ENCODE peak calls at places on chromosome 12, in five cellular contexts. U, H, D, Q and P are unnamed samples.

GRCh38 chr12:84329933-84330332 is 582.7 kb downstream of the SLC6A15 start:
- DNase-seq in U (no peak), H (no peak), D (peak), Q (no peak), P (no peak)

GRCh38 chr12:31876568-31877424 is 82.4 kb upstream of the RESF1 start:
- DNase-seq in U (no peak), H (no peak), D (no peak), Q (no peak), P (peak)

GRCh38 chr12:29569392-29569791 is 71.9 kb upstream of the OVCH1 start:
- DNase-seq in U (no peak), H (no peak), D (peak), Q (no peak), P (no peak)

GRCh38 chr12:52980773-52981423 is 25.4 kb upstream of the EIF4B start:
- DNase-seq in U (peak), H (peak), D (peak), Q (peak), P (peak)

GRCh38 chr12:8605057-8605456 is 7.6 kb downstream of the AICDA start:
- DNase-seq in U (no peak), H (no peak), D (no peak), Q (no peak), P (peak)

GRCh38 chr12:113392563-113392962 is 11.1 kb downstream of the SDS start:
- DNase-seq in U (no peak), H (no peak), D (no peak), Q (no peak), P (no peak)

GRCh38 chr12:68483592-68484373 is 126.9 kb upstream of the RAP1B start:
- DNase-seq in U (no peak), H (no peak), D (peak), Q (no peak), P (no peak)

GRCh38 chr12:89138048-89138852 is 214.1 kb downstream of the DUSP6 start:
- DNase-seq in U (no peak), H (no peak), D (peak), Q (no peak), P (no peak)

GRCh38 chr12:4148418-4149056 is 125.0 kb upstream of the CCND2 start:
- DNase-seq in U (no peak), H (no peak), D (no peak), Q (no peak), P (peak)

GRCh38 chr12:34391771-34392581 is 369.7 kb downstream of the ALG10 start:
- DNase-seq in U (no peak), H (no peak), D (no peak), Q (no peak), P (peak)

GRCh38 chr12:74964390-74964789 is 245.2 kb downstream of the KCNC2 start:
- DNase-seq in U (no peak), H (no peak), D (no peak), Q (no peak), P (no peak)

GRCh38 chr12:124901003-124901402 is 13.4 kb downstream of the UBC start:
- DNase-seq in U (no peak), H (no peak), D (no peak), Q (no peak), P (no peak)

GRCh38 chr12:54998958-54999510 is 14.5 kb upstream of the TESPA1 start:
- DNase-seq in U (no peak), H (no peak), D (peak), Q (no peak), P (no peak)

GRCh38 chr12:6188954-6189353 is 11.2 kb upstream of the CD9 start:
- DNase-seq in U (no peak), H (no peak), D (no peak), Q (no peak), P (no peak)

GRCh38 chr12:127393896-127394295 is 873.1 kb upstream of the TMEM132C start:
- DNase-seq in U (no peak), H (no peak), D (peak), Q (no peak), P (no peak)

GRCh38 chr12:4286771-4287317 is 13.3 kb downstream of the CCND2 start:
- DNase-seq in U (no peak), H (no peak), D (no peak), Q (no peak), P (no peak)

GRCh38 chr12:72872986-72873385 is 600.8 kb downstream of the TRHDE start:
- DNase-seq in U (no peak), H (no peak), D (no peak), Q (no peak), P (no peak)

GRCh38 chr12:13780453-13780852 is 200.9 kb downstream of the GRIN2B start:
- DNase-seq in U (no peak), H (no peak), D (no peak), Q (no peak), P (no peak)

GRCh38 chr12:124457287-124458219 is 109.9 kb downstream of the NCOR2 start:
- DNase-seq in U (peak), H (no peak), D (no peak), Q (peak), P (peak)

GRCh38 chr12:29889737-29890136 is 106.0 kb upstream of the TMTC1 start:
- DNase-seq in U (peak), H (no peak), D (peak), Q (peak), P (peak)

GRCh38 chr12:125239563-125239962 is 174.3 kb downstream of the AACS start:
- DNase-seq in U (no peak), H (no peak), D (no peak), Q (no peak), P (no peak)

GRCh38 chr12:55675671-55676070 is 32.0 kb downstream of the ITGA7 start:
- DNase-seq in U (no peak), H (no peak), D (no peak), Q (no peak), P (peak)

GRCh38 chr12:84632556-84632955 is 280.0 kb downstream of the SLC6A15 start:
- DNase-seq in U (no peak), H (no peak), D (no peak), Q (no peak), P (no peak)

GRCh38 chr12:114168061-114168460 is 201.9 kb upstream of the RBM19 start:
- DNase-seq in U (no peak), H (peak), D (no peak), Q (no peak), P (no peak)

GRCh38 chr12:91178139-91178561 is 4.5 kb downstream of the DCN start:
- DNase-seq in U (no peak), H (no peak), D (peak), Q (peak), P (no peak)

GRCh38 chr12:52020539-52021336 is 14.0 kb downstream of the TAMALIN start:
- DNase-seq in U (no peak), H (no peak), D (peak), Q (peak), P (no peak)

GRCh38 chr12:52191841-52192791 is at the start of gene KRT80:
- DNase-seq in U (peak), H (peak), D (peak), Q (peak), P (peak)

GRCh38 chr12:31650927-31651326 is 8.6 kb upstream of the ETFBKMT start:
- DNase-seq in U (no peak), H (no peak), D (no peak), Q (no peak), P (no peak)

GRCh38 chr12:990308-990648 is 745 bp upstream of the ERC1 start:
- DNase-seq in U (peak), H (no peak), D (peak), Q (peak), P (peak)

GRCh38 chr12:88309546-88309945 is 167.4 kb downstream of the TMTC3 start:
- DNase-seq in U (no peak), H (no peak), D (peak), Q (no peak), P (no peak)

GRCh38 chr12:3905664-3906063 is 32.5 kb upstream of the PARP11 start:
- DNase-seq in U (no peak), H (no peak), D (no peak), Q (no peak), P (no peak)

DNA sequence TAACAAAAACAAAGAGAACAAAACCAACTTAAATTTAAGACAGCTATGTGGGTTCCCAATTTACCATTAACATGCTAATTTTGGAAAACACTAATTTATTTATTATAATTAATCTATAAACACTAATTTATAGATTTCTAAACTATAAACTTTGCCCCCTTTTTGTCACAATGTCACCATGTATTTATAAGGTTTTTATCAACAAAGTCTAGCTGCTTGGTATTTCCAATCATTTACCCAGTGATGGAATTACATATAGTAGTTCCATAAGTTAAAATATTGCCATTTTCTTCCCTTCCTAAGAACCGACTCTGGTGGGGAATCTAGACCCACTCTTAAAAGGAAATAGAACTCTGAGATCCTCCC is 140.7 kb downstream of the PPM1H start:
- DNase-seq in U (no peak), H (no peak), D (no peak), Q (no peak), P (no peak)
- TF ChIP-seq CTCF in U (no peak), H (no peak), D (no peak), Q (no peak), P (no peak)

GRCh38 chr12:42691991-42692557 is 102.5 kb upstream of the PRICKLE1 start:
- DNase-seq in U (no peak), H (no peak), D (no peak), Q (peak), P (no peak)
- H3K4me3 ChIP-seq in U (peak), H (no peak), D (no peak), Q (peak), P (no peak)

DNA sequence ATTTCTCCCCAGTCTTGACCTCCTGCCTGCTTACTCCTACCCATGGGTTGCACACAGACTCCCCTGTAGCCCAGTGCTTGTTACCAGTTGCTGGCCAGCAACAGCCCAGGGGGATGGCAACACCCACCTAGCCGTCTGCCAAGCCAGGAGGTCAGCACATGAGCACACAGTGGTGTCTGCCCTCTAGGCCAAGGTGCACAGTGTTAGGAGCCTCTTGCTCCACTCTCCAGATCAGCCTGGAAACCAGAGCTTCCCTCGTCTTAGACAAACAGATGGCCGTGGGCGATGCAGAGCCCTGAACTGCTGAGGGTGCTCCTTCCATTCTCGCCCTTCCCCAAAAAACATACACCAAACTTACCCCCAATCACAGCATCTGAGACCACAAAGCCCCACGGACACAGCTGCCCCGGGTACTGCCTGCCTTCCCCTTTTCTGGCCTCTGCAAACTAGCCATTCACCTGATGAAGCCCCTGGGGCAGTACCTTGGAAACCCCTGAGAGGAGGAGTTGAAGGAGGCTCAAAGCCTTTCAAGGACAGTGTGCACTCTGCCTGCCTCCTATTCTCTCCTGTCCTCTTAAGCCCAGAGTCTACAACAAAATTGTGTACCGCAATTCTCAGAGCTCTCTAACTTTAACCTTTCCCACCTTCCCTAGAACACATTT is 1.0 kb upstream of the GPD1 start:
- DNase-seq in U (no peak), H (no peak), D (no peak), Q (no peak), P (no peak)
- TF ChIP-seq CTCF in U (no peak), H (no peak), D (no peak), Q (no peak), P (no peak)

GRCh38 chr12:132188451-132189298 is 44.4 kb downstream of the NOC4L start:
- DNase-seq in U (no peak), H (no peak), D (no peak), Q (no peak), P (no peak)
- H3K4me3 ChIP-seq in U (peak), H (peak), D (peak), Q (peak), P (no peak)

GRCh38 chr12:66942741-66943465 is 264.0 kb upstream of the GRIP1 start:
- DNase-seq in U (no peak), H (no peak), D (no peak), Q (no peak), P (no peak)
- TF ChIP-seq CTCF in U (no peak), H (no peak), D (peak), Q (no peak), P (no peak)

DNA sequence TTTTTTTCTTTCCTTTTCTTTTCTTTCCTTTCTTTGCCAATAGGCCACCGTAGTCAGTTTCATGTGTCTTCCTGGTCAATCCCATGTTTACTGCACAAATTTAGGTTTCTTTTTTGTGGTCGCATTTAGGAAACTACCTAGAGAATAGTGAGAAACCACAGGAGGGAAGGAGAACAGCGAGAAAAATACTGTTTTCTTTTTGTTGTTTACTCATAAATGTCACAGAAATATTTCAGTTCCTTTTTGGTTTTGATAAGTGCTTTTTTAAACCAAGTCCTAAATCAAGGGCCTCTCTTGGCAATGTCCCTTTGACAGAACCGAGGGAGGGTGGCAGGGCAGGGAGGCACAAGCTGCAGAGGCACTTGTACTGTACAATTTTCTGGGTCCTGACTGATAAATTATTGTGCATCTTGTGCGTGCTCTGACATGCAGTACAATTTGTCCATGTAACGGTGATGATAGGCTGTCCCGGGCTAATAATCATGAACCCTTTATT is 326.1 kb downstream of the CACNA1C start:
- DNase-seq in U (no peak), H (no peak), D (no peak), Q (no peak), P (no peak)
- H3K4me3 ChIP-seq in U (no peak), H (no peak), D (no peak), Q (no peak), P (no peak)

GRCh38 chr12:62319058-62319457 is 58.9 kb downstream of the USP15 start:
- DNase-seq in U (no peak), H (no peak), D (no peak), Q (no peak), P (no peak)

GRCh38 chr12:62308201-62308600 is 48.0 kb downstream of the USP15 start:
- DNase-seq in U (no peak), H (no peak), D (no peak), Q (no peak), P (no peak)

GRCh38 chr12:62317017-62317416 is 56.8 kb downstream of the USP15 start:
- DNase-seq in U (no peak), H (no peak), D (no peak), Q (no peak), P (no peak)

DNA sequence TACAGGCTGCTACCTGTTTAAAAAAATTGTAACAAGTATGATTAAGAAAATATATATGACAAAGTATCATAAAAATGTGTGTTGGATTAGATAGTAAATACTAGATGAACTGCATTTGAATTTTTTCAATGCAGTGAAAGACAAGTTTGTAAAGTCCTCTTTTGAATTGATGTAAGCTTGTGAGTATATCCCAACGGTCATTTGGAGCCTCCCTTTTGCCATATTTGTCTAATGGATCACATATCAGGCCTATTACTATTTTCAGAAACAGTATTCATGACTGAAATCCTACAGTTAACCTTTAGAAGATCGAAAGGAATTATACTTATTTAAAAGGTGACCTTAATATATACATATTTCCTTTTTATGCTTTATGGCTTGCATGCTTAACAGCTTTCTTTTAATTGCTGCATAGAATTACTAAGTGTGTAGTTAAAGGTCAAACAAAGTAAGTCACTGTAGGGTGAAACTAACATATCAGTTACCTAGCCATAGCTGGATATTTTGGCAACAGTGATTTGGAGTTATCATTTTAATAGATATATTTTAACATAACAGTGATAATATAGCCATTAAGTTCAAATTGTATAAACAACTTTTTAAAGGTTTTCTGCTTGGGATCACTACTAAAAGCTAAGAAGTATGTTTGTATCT is 53.6 kb downstream of the USP15 start:
- DNase-seq in U (no peak), H (no peak), D (no peak), Q (no peak), P (no peak)
- TF ChIP-seq CTCF in U (no peak), H (no peak), D (no peak), Q (no peak), P (no peak)

DNA sequence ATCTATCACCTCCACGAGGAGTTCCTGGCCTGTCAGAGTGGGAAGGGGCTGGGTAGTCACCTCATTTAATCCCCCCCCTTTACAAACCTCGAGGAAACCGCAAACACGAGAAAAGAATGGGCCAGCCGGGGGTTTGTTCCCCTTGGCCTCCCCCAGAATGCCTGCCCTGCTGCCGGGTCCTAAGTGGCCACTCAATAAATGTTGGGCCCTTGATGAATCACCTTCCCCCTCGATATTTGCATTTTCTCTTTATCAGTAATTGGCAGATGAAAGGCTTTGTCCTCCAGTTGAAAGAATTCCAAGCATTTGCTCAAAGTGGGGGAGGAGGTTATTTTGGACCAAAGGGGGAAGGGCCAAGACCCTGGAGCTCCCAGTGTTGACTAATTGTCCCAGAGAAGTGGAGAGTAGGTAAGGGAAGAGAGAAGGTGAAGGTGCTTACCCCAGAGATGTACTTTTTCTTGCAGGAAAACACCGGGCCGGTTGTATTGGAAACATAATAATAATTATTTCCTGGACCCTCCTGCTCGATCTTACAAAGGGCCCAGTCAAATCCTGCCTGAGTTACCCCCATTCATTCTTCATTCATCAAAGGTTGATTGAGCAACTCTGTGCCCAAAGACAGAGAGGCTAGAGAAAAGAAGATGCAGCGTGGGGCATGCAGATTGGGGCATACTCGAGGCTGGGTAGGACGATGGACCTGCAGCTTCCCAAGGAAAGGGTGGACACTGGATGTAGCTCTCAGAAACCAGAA is 1.9 kb upstream of the KDM2B start:
- DNase-seq in U (no peak), H (no peak), D (peak), Q (no peak), P (no peak)
- H3K4me3 ChIP-seq in U (no peak), H (peak), D (peak), Q (no peak), P (no peak)

DNA sequence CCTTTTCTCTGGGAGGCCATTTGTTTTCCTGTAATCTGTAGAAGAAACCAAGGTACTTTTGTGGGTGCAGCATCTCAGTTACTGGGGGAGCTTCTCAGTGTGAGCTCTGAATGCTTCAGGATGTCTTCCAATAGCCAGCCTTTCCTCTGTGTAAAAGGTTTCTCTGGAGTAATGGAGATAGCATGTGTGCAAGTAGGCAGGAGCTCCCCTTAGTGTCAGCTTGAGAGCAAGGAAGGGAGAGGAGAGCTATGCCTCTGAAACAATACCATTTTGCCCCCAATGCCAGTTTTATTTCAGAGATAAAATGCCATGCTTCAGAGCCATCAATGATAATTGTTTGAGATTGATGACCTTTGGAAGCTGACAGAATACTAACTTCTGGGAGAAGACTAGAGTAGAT is 125.5 kb downstream of the CRADD start:
- DNase-seq in U (no peak), H (no peak), D (no peak), Q (no peak), P (no peak)
- TF ChIP-seq CTCF in U (no peak), H (peak), D (no peak), Q (no peak), P (no peak)